ENCODE peak calls at places on chromosome 2, in five cellular contexts. C, J, X, O and A are unnamed samples.
A peak's percentile ranks its signal among the peaks of the same experiment; 100 is the strongest.

GRCh38 chr2:234632527-234633391 is 135.9 kb upstream of the ARL4C start:
- DNase-seq in J (no peak), C (no peak), O (no peak), X (no peak), A (no peak)

GRCh38 chr2:230878599-230878965 is 13.8 kb downstream of the ITM2C start:
- DNase-seq in X (no peak), C (no peak), O (no peak), J (no peak), A (no peak)

GRCh38 chr2:101360229-101360628 is 27.1 kb downstream of the CREG2 start:
- DNase-seq in X (no peak), C (no peak), J (no peak), O (no peak), A (no peak)

GRCh38 chr2:15642334-15643208 is 50.9 kb downstream of the DDX1 start:
- DNase-seq in J (no peak), O (no peak), C (no peak), X (no peak), A (no peak)

GRCh38 chr2:144096531-144096930 is 423.4 kb downstream of the ZEB2 start:
- DNase-seq in O (no peak), J (no peak), X (no peak), C (no peak), A (no peak)

GRCh38 chr2:63218800-63219511 is 168.3 kb downstream of the OTX1 start:
- DNase-seq in X (no peak), J (no peak), C (peak; percentile 37), O (no peak), A (no peak)

GRCh38 chr2:48912110-48912509 is 156.6 kb upstream of the LHCGR start:
- DNase-seq in O (no peak), C (no peak), X (no peak), J (no peak), A (no peak)

GRCh38 chr2:48845719-48846118 is 90.2 kb upstream of the LHCGR start:
- DNase-seq in C (no peak), J (no peak), X (no peak), O (no peak), A (no peak)

GRCh38 chr2:88738271-88738670 is 46.8 kb downstream of the RPIA start:
- DNase-seq in J (no peak), O (no peak), X (no peak), C (no peak), A (no peak)

GRCh38 chr2:64291181-64291580 is 147.0 kb upstream of the PELI1 start:
- DNase-seq in J (no peak), X (no peak), O (no peak), C (no peak), A (no peak)

GRCh38 chr2:46800218-46800617 is 115.4 kb downstream of the MCFD2 start:
- DNase-seq in O (no peak), J (no peak), C (no peak), X (no peak), A (no peak)

GRCh38 chr2:71804251-71804650 is 343.4 kb downstream of the CYP26B1 start:
- DNase-seq in X (no peak), O (no peak), C (no peak), J (no peak), A (no peak)

GRCh38 chr2:105396254-105397024 is 2.4 kb downstream of the FHL2 start:
- DNase-seq in J (peak; percentile 76), C (no peak), X (peak; percentile 23), O (no peak), A (no peak)

GRCh38 chr2:203346624-203347023 is 18.4 kb downstream of the ABI2 start:
- DNase-seq in X (no peak), O (no peak), J (no peak), C (no peak), A (no peak)

GRCh38 chr2:106158871-106159270 is 35.2 kb downstream of the UXS1 start:
- DNase-seq in X (no peak), O (no peak), J (peak; percentile 57), C (no peak), A (no peak)

GRCh38 chr2:71277536-71278103 is 50.7 kb upstream of the PAIP2B start:
- DNase-seq in C (no peak), J (peak; percentile 52), X (peak; percentile 4), O (no peak), A (no peak)

GRCh38 chr2:224796695-224797305 is 80.6 kb upstream of the CCDC195 start:
- DNase-seq in J (no peak), C (no peak), O (no peak), X (no peak), A (no peak)

GRCh38 chr2:199910338-199911051 is 598 bp upstream of the C2orf69 start:
- DNase-seq in J (no peak), O (no peak), C (peak; percentile 7), X (no peak), A (no peak)

GRCh38 chr2:85704800-85705679 is 10.9 kb downstream of the GNLY start:
- DNase-seq in J (peak; percentile 37), C (peak; percentile 42), O (no peak), X (no peak), A (no peak)

GRCh38 chr2:81181845-81182244 is 877.3 kb upstream of the LRRTM1 start:
- DNase-seq in O (no peak), C (no peak), X (no peak), J (no peak), A (no peak)

GRCh38 chr2:157761520-157761919 is 114.6 kb downstream of the ACVR1 start:
- DNase-seq in O (no peak), X (no peak), C (no peak), J (no peak), A (no peak)

GRCh38 chr2:241751776-241752175 is 17.3 kb downstream of the D2HGDH start:
- DNase-seq in O (no peak), X (no peak), C (no peak), J (no peak), A (no peak)

GRCh38 chr2:32926708-32927084 is 20.1 kb upstream of the LTBP1 start:
- DNase-seq in J (no peak), O (no peak), X (no peak), C (no peak), A (no peak)

GRCh38 chr2:193332938-193333337 is 1138.2 kb upstream of the TMEFF2 start:
- DNase-seq in O (no peak), J (no peak), X (no peak), C (no peak), A (no peak)

GRCh38 chr2:105032476-105032875 is 5.4 kb upstream of the MRPS9 start:
- DNase-seq in X (no peak), C (no peak), J (no peak), O (no peak), A (no peak)

GRCh38 chr2:173252581-173252980 is 102.1 kb upstream of the CDCA7 start:
- DNase-seq in X (no peak), O (no peak), C (no peak), J (no peak), A (no peak)

GRCh38 chr2:214103199-214104001 is 307.5 kb upstream of the VWC2L start:
- DNase-seq in X (no peak), C (peak; percentile 57), O (no peak), J (no peak), A (no peak)